ENCODE peak calls at places on chromosomes 4 and X, in nine cellular contexts. G is H9, Q is AG09309, F is type B pancreatic cell, X is BJ, W is cardiac fibroblast, Z is pancreas, B is tibial artery, A is esophagus muscularis mucosa. J is an unnamed sample.

GRCh38 chr4:39166670-39167069 is 15.7 kb upstream of the WDR19 start:
- DNase-seq in W (no peak), X (no peak), Z (no peak), B (no peak), Q (no peak), G (no peak), A (no peak), F (no peak), J (no peak)

GRCh38 chr4:94665500-94666398 is 92.0 kb upstream of the BMPR1B start:
- DNase-seq in G (no peak), Z (no peak), A (no peak), Q (no peak), W (no peak), F (no peak), B (no peak), X (no peak), J (no peak)

GRCh38 chrX:36214924-36215323 is 295.4 kb downstream of the CFAP47 start:
- DNase-seq in B (no peak), G (no peak), Z (no peak), Q (no peak), F (no peak), X (no peak), W (no peak), A (no peak), J (no peak)

GRCh38 chr4:109801895-109802319 is at the start of gene CFI:
- DNase-seq in B (no peak), G (no peak), Z (no peak), F (no peak), Q (peak; percentile 49), A (no peak), X (peak; percentile 30), W (peak; percentile 55), J (no peak)

GRCh38 chr4:175705407-175705806 is 106.7 kb downstream of the GPM6A start:
- DNase-seq in X (no peak), G (peak; percentile 66), A (no peak), Q (no peak), W (no peak), B (no peak), Z (peak; percentile 2), F (no peak), J (peak; percentile 39)

GRCh38 chr4:56435748-56436442 is at the start of gene PAICS:
- DNase-seq in A (peak; percentile 96), G (peak; percentile 97), F (peak; percentile 99), B (peak; percentile 89), Z (peak; percentile 91), Q (peak; percentile 58), W (peak; percentile 94), X (peak; percentile 51), J (peak; percentile 92)

GRCh38 chrX:18793601-18794089 is 86.2 kb downstream of the PPEF1 start:
- DNase-seq in X (no peak), F (no peak), A (no peak), W (no peak), Z (no peak), Q (no peak), G (peak; percentile 28), B (no peak), J (no peak)

GRCh38 chrX:151151668-151152267 is 24.6 kb upstream of the GPR50 start:
- DNase-seq in G (peak; percentile 35), A (no peak), B (peak; percentile 21), Q (peak; percentile 21), F (no peak), Z (peak; percentile 3), W (peak; percentile 57), X (no peak), J (no peak)

GRCh38 chr4:121155893-121156292 is 8.2 kb downstream of the TNIP3 start:
- DNase-seq in F (no peak), G (no peak), Z (no peak), B (no peak), A (no peak), X (peak; percentile 45), W (peak; percentile 95), Q (peak; percentile 82), J (no peak)

GRCh38 chr4:78032446-78032845 is 24.7 kb upstream of the FRAS1 start:
- DNase-seq in X (no peak), B (no peak), Z (no peak), G (peak; percentile 53), Q (no peak), W (no peak), F (no peak), A (no peak), J (no peak)

GRCh38 chr4:10687526-10687925 is 3.0 kb upstream of the CLNK start:
- DNase-seq in X (no peak), W (peak; percentile 3), F (no peak), Q (no peak), Z (no peak), A (peak; percentile 47), B (no peak), G (peak; percentile 39), J (no peak)

GRCh38 chr4:120865985-120866384 is 56.5 kb downstream of the PRDM5 start:
- DNase-seq in G (peak; percentile 29), A (no peak), B (no peak), Z (no peak), F (no peak), X (no peak), Q (no peak), W (no peak), J (no peak)

DNA sequence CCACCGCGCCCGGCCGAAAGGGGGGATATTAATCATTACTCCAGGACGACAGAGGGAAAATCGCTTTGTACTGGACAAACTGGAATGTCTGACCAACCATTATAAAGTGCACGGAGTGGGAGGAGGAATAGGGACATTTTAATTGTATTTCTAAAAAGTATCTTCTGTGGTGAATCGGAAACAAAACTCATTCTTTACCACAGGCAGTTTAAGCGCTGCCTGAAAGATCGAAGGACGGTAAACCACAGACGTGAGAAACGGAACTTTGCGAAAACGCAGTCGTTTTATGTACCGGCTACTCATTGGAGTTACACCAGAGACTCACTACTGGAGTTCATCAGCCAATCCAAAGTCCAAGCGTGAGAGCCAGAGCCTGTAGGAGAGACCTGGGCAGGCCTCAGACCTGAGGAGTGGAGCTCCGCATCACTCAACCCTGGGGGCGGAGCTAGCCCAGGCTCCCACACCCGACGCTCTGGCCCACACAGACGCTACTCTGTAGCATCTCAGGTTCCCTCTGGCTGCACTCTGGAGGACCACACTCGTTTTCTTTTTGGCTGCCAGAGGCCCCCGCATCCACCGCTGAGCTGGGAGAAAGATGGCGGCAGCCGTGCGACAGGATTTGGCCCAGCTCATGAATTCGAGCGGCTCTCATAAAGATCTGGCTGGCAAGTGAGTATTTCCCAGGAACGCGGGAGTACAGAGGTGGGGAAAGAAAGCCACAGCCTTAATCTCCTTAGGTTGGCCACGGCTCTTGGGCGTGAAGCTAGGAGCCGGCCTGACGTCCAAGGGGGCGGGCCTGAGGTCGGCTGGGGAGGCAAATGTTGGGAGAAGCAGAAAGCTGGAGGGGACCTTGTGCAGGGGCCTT is at the start of gene COPS4:
- DNase-seq in F (peak; percentile 93), W (peak; percentile 100), Z (peak; percentile 98), Q (peak; percentile 99), X (peak; percentile 99), A (peak; percentile 98), G (peak; percentile 99), B (peak; percentile 98), J (peak; percentile 85)
- TF ChIP-seq CTCF in F (peak; percentile 53), W (peak; percentile 59), Z (peak; percentile 14), Q (peak; percentile 51), X (peak; percentile 64), A (peak; percentile 29), G (peak; percentile 48), B (peak; percentile 56), J (peak; percentile 40)

GRCh38 chr4:159232465-159233106 is 129.7 kb downstream of the RAPGEF2 start:
- DNase-seq in X (no peak), W (no peak), B (no peak), Q (no peak), A (no peak), Z (no peak), F (no peak), G (no peak), J (no peak)

GRCh38 chr4:159227378-159227777 is 124.5 kb downstream of the RAPGEF2 start:
- DNase-seq in Z (no peak), Q (no peak), W (peak; percentile 27), B (no peak), G (no peak), F (no peak), A (no peak), X (no peak), J (no peak)

GRCh38 chr4:159224412-159224811 is 121.5 kb downstream of the RAPGEF2 start:
- DNase-seq in Q (no peak), A (no peak), Z (no peak), F (no peak), B (no peak), X (no peak), W (no peak), G (no peak), J (no peak)

GRCh38 chr4:159229164-159229563 is 126.3 kb downstream of the RAPGEF2 start:
- DNase-seq in W (peak; percentile 87), Z (no peak), B (no peak), G (no peak), A (no peak), Q (no peak), X (peak; percentile 35), F (no peak), J (no peak)

DNA sequence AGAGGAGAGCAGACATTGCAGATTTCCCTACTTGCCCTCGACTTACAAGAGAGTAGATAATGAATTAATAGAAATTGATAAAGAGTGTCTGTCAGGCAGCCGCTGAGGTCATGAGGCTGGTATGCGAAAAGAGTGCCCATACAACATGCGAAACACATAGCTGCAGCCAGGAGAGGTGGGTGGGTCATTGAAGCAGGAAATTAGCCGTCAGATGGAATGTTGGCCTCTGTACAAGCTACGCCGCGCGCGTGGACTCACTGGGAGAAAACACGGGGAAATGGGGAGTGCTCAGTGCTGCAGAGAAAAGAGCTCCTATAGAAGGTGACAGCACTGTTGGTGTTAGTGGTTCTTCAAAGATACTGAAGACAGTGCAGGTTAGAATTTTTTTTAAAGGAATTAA is 125.1 kb downstream of the RAPGEF2 start:
- DNase-seq in Q (no peak), X (peak; percentile 37), B (peak; percentile 65), W (peak; percentile 93), F (no peak), A (no peak), Z (peak; percentile 69), G (peak; percentile 41), J (peak; percentile 15)
- TF ChIP-seq CTCF in Q (peak; percentile 9), X (peak; percentile 29), B (peak; percentile 10), W (peak; percentile 42), F (peak; percentile 46), A (no peak), Z (no peak), G (no peak), J (peak; percentile 33)

GRCh38 chr4:102723511-102723910 is 37.3 kb downstream of the MANBA start:
- DNase-seq in A (no peak), Z (no peak), W (no peak), F (no peak), Q (no peak), G (no peak), X (no peak), B (no peak), J (no peak)
- TF ChIP-seq CTCF in A (no peak), Z (no peak), W (no peak), F (no peak), Q (no peak), G (no peak), X (no peak), B (no peak), J (no peak)

DNA sequence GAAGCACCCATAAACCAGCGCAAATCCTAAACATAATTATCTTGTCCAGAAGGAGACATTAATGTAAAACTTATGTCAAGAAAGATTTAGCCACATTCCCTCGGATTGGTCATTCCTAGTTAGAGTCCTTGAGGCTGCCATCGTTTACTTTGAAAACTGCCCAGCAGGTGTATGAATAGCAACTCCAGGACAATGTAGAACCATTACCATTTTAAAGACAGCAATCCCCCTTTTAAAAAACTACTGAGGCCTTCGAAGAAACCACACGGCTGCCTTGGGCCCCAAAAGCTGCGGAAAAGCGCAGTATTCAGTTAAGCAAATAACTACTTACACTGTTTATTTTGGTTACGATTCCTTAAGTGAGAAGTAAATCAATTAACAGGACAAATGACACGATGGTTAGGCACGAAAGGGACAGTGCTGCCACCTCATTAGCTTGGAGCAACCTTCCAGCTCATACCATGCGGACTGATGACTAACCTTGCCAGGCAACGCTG is 814 bp upstream of the SGMS2 start:
- DNase-seq in G (no peak), Z (no peak), W (no peak), B (no peak), X (no peak), A (no peak), F (no peak), Q (no peak), J (no peak)
- TF ChIP-seq CTCF in G (no peak), Z (no peak), W (no peak), B (no peak), X (no peak), A (no peak), F (no peak), Q (no peak), J (no peak)

J was measured in neural crest cell.